ENCODE peak calls at places on chromosomes 11 and 22, in eight cellular contexts. Q, F, W, O, J, M, I and K are unnamed samples.

GRCh38 chr11:124935548-124936514 is at the start of gene HEPACAM:
- DNase-seq in Q (no peak), F (no peak), W (no peak), O (no peak), J (no peak), M (no peak), I (no peak), K (no peak)

GRCh38 chr11:26950260-26950719 is 43.6 kb upstream of the FIBIN start:
- DNase-seq in Q (no peak), F (no peak), W (no peak), O (peak; percentile 81), J (peak; percentile 40), M (no peak), I (peak; percentile 94), K (no peak)

GRCh38 chr11:102630598-102631448 is 5.7 kb upstream of the MMP20 start:
- DNase-seq in Q (no peak), F (no peak), W (no peak), O (no peak), J (no peak), M (no peak), I (no peak), K (no peak)

GRCh38 chr11:3104961-3105790 is 48.0 kb upstream of the CARS1 start:
- DNase-seq in Q (no peak), F (no peak), W (peak; percentile 57), O (no peak), J (peak; percentile 47), M (no peak), I (no peak), K (no peak)

GRCh38 chr11:47061429-47062178 is 115.1 kb downstream of the ARFGAP2 start:
- DNase-seq in Q (no peak), F (no peak), W (no peak), O (no peak), J (no peak), M (no peak), I (no peak), K (no peak)

GRCh38 chr11:44018127-44018521 is 29.7 kb upstream of the ACCSL start:
- DNase-seq in Q (no peak), F (no peak), W (no peak), O (peak; percentile 52), J (no peak), M (no peak), I (no peak), K (no peak)

GRCh38 chr11:61682093-61682732 is 2.0 kb downstream of the DAGLA start:
- DNase-seq in Q (no peak), F (peak; percentile 89), W (no peak), O (no peak), J (peak; percentile 93), M (no peak), I (no peak), K (no peak)

GRCh38 chr11:122108192-122108799 is 7.7 kb downstream of the BLID start:
- DNase-seq in Q (no peak), F (peak; percentile 25), W (no peak), O (no peak), J (no peak), M (peak; percentile 9), I (peak; percentile 70), K (no peak)

GRCh38 chr11:69274531-69275016 is 19.4 kb upstream of the MYEOV start:
- DNase-seq in Q (peak; percentile 94), F (peak; percentile 94), W (no peak), O (no peak), J (no peak), M (no peak), I (no peak), K (no peak)

GRCh38 chr11:2449548-2450320 is 4.9 kb downstream of the KCNQ1 start:
- DNase-seq in Q (no peak), F (no peak), W (peak; percentile 73), O (no peak), J (peak; percentile 12), M (no peak), I (no peak), K (no peak)

GRCh38 chr11:42906226-42906625 is 405.6 kb upstream of the API5 start:
- DNase-seq in Q (no peak), F (no peak), W (no peak), O (no peak), J (no peak), M (no peak), I (no peak), K (no peak)

GRCh38 chr11:78149646-78150045 is 10.2 kb upstream of the ALG8 start:
- DNase-seq in Q (no peak), F (no peak), W (peak; percentile 74), O (peak; percentile 72), J (no peak), M (peak; percentile 33), I (peak; percentile 87), K (no peak)

GRCh38 chr22:44180706-44181032 is at the start of gene PARVG:
- DNase-seq in Q (no peak), F (no peak), W (no peak), O (no peak), J (no peak), M (peak; percentile 76), I (no peak), K (no peak)

DNA sequence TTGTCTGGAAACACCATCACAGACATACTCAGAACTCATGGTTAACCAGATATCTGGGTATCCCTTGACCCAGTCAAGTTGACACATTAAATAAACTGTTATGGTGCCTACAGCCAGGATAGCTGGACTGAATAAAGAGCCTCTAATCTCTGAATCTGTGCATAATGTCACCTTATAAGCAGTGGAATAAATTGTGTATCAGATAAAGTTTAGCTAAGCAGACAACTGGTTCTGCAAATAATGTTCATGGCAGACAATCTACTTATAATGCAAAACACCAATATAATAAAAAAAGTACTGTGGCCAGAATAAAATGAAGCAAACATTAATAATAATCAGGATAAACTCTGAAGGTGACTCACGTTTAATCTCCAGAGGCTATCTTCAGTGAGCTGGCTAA is 628.5 kb upstream of the FAT3 start:
- DNase-seq in Q (no peak), F (no peak), W (no peak), O (no peak), J (no peak), M (no peak), I (no peak), K (no peak)
- H3K9me3 ChIP-seq in Q (peaks cover 5% of the 10 kb centered on the region), F (no peaks in the 10 kb centered on the region), W (peaks cover 4% of the 10 kb centered on the region), O (no peaks in the 10 kb centered on the region), J (no peaks in the 10 kb centered on the region), M (peaks cover 3% of the 10 kb centered on the region), I (peaks cover 18% of the 10 kb centered on the region), K (peaks cover 4% of the 10 kb centered on the region)

DNA sequence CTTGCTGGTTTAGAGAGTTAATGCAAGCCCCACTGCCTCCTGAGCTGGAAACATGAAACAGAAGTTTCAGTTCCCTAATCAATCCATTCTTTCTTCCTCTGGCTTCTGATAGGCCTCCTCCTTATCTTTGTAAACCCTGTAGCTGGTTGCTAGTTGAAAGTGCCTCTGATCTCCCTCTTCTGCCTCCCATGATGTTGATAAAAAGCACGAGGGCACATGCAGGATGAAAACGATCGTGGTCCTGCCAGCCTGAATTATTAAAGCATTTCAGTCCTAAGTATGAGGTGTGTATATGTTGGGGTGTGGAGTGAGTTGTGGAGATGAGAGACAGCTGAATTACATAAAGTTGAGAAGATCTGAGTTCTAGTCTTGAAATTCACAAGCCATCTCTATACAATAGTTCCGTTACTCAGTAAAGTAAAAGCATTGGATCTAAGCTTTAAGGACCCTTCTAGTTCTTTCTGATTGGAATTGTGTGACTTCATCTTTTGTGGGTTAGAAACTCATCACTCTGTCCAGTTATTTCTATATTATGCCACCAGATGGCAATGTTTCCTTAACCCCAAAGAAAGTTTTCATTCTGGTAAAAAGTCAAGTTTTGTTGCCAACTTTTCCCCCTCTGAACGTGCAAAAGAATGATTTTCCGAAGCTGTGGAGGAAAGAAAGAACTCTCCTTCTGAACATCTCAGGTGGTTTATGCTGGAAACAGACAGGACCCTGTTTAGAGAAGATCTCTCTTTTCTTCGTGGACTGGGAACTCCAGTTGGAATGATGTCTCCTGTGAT is 34.8 kb upstream of the EHF start:
- DNase-seq in Q (no peak), F (no peak), W (no peak), O (peak; percentile 67), J (no peak), M (peak; percentile 34), I (peak; percentile 71), K (no peak)
- H3K9me3 ChIP-seq in Q (no peaks in the 10 kb centered on the region), F (no peaks in the 10 kb centered on the region), W (no peaks in the 10 kb centered on the region), O (no peaks in the 10 kb centered on the region), J (no peaks in the 10 kb centered on the region), M (no peaks in the 10 kb centered on the region), I (no peaks in the 10 kb centered on the region), K (no peaks in the 10 kb centered on the region)

GRCh38 chr22:49027122-49027670 is 800.5 kb downstream of the BRD1 start:
- DNase-seq in Q (no peak), F (no peak), W (peak; percentile 59), O (no peak), J (peak; percentile 24), M (no peak), I (no peak), K (no peak)

GRCh38 chr22:49026476-49027121 is 801.1 kb downstream of the BRD1 start:
- DNase-seq in Q (no peak), F (no peak), W (peak; percentile 60), O (no peak), J (peak; percentile 27), M (no peak), I (no peak), K (no peak)

GRCh38 chr22:49025791-49026475 is 801.7 kb downstream of the BRD1 start:
- DNase-seq in Q (no peak), F (no peak), W (peak; percentile 57), O (no peak), J (peak; percentile 19), M (no peak), I (no peak), K (no peak)

GRCh38 chr22:49024775-49025440 is 802.8 kb downstream of the BRD1 start:
- DNase-seq in Q (no peak), F (no peak), W (peak; percentile 73), O (no peak), J (peak; percentile 46), M (no peak), I (no peak), K (no peak)

DNA sequence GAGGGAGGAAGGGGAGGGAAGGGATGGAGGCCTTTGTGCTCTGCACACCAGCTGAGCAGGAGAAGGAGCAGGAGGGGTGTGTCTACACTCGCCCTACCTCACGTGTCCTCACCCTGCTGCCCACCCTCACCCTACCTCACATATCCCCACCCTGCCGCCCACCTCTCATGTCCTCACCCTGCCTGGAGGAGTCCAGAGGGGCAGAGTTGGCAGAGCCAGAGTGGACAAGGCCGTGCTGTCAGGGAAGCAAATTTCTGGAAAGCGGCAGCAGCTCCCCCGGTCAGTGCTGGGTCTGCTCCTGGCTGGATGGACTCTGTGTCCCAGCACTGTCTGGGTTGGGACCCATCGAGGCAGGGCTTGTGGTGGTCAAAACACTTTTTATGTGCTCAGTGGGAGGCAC is 799.6 kb downstream of the BRD1 start:
- DNase-seq in Q (no peak), F (no peak), W (peak; percentile 31), O (no peak), J (peak; percentile 20), M (no peak), I (no peak), K (no peak)
- H3K9me3 ChIP-seq in Q (no peaks in the 10 kb centered on the region), F (no peaks in the 10 kb centered on the region), W (no peaks in the 10 kb centered on the region), O (no peaks in the 10 kb centered on the region), J (no peaks in the 10 kb centered on the region), M (no peaks in the 10 kb centered on the region), I (peaks cover 54% of the 10 kb centered on the region), K (no peaks in the 10 kb centered on the region)

DNA sequence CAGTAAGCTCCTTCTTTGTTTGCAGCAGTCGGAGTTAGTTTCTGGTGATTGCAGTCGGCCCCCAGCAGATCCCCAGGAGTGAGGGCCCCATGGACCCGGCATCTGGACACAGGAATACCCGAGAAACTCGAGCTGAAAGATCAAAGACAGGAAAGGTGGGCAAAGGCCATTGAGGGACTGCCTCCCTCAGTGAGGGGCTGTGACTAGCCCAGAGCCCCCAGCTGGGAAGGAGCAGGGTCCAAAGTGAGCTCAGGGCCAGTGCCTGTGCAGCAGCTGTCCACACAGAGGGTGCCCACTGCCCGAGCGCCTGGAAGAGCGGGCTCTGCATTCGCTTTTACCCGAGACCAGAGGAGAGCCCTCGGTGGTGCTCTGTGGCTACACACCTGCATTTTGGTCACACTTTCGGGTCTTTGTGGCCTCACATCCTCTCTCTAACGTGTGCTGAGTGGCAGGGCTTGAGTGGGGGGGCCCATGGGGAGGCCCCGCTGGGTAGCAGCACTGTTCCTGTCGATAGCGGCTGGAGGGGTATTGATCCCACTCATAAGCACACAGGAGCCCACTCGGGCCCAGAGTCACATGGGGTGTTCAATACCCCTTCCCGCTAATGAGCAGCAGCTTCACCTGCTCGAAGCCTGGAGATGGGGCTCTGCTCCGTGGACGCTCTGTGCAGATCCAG is 532.9 kb downstream of the TBC1D22A start:
- DNase-seq in Q (no peak), F (no peak), W (no peak), O (no peak), J (no peak), M (no peak), I (no peak), K (no peak)
- H3K9me3 ChIP-seq in Q (no peaks in the 10 kb centered on the region), F (no peaks in the 10 kb centered on the region), W (no peaks in the 10 kb centered on the region), O (no peaks in the 10 kb centered on the region), J (no peaks in the 10 kb centered on the region), M (no peaks in the 10 kb centered on the region), I (peaks cover 7% of the 10 kb centered on the region), K (no peaks in the 10 kb centered on the region)